ENCODE peak calls at places on chromosomes 16 and 17, in eight cellular contexts. One of them, this sample, is unnamed.
A peak's percentile ranks its signal among the peaks of the same experiment; 100 is the strongest.

GRCh38 chr17:3890082-3890892 is 2.6 kb downstream of the CAMKK1 start:
- DNase-seq in sigmoid colon: peak; percentile 97
- DNase-seq in thoracic aorta: peak; percentile 73
- DNase-seq in HAP-1: no peak
- DNase-seq in esophagus muscularis mucosa: no peak
- DNase-seq in mesenchymal stem cell: peak; percentile 96
- DNase-seq in neuronal stem cell: no peak
- DNase-seq in effector memory CD4-positive, alpha-beta T cell: no peak
- DNase-seq in this sample: no peak

GRCh38 chr17:5254903-5255521 is 20.4 kb upstream of the SCIMP start:
- DNase-seq in sigmoid colon: no peak
- DNase-seq in thoracic aorta: no peak
- DNase-seq in HAP-1: no peak
- DNase-seq in esophagus muscularis mucosa: no peak
- DNase-seq in mesenchymal stem cell: no peak
- DNase-seq in neuronal stem cell: no peak
- DNase-seq in effector memory CD4-positive, alpha-beta T cell: no peak
- DNase-seq in this sample: no peak

GRCh38 chr16:11429823-11430222 is 84.6 kb downstream of the RMI2 start:
- DNase-seq in sigmoid colon: no peak
- DNase-seq in thoracic aorta: no peak
- DNase-seq in HAP-1: no peak
- DNase-seq in esophagus muscularis mucosa: no peak
- DNase-seq in mesenchymal stem cell: no peak
- DNase-seq in neuronal stem cell: no peak
- DNase-seq in effector memory CD4-positive, alpha-beta T cell: no peak
- DNase-seq in this sample: no peak

GRCh38 chr16:5015351-5015750 is 18.4 kb downstream of the NAGPA start:
- DNase-seq in sigmoid colon: no peak
- DNase-seq in thoracic aorta: no peak
- DNase-seq in HAP-1: no peak
- DNase-seq in esophagus muscularis mucosa: no peak
- DNase-seq in mesenchymal stem cell: no peak
- DNase-seq in neuronal stem cell: no peak
- DNase-seq in effector memory CD4-positive, alpha-beta T cell: no peak
- DNase-seq in this sample: no peak

GRCh38 chr16:89023621-89024511 is 46.9 kb upstream of the CBFA2T3 start:
- DNase-seq in sigmoid colon: peak; percentile 57
- DNase-seq in thoracic aorta: no peak
- DNase-seq in HAP-1: no peak
- DNase-seq in esophagus muscularis mucosa: no peak
- DNase-seq in mesenchymal stem cell: no peak
- DNase-seq in neuronal stem cell: no peak
- DNase-seq in effector memory CD4-positive, alpha-beta T cell: no peak
- DNase-seq in this sample: no peak

GRCh38 chr17:68794636-68795503 is 160.3 kb downstream of the ABCA8 start:
- DNase-seq in sigmoid colon: no peak
- DNase-seq in thoracic aorta: no peak
- DNase-seq in HAP-1: no peak
- DNase-seq in esophagus muscularis mucosa: no peak
- DNase-seq in mesenchymal stem cell: peak; percentile 39
- DNase-seq in neuronal stem cell: no peak
- DNase-seq in effector memory CD4-positive, alpha-beta T cell: no peak
- DNase-seq in this sample: no peak

GRCh38 chr16:23114131-23114904 is 34.9 kb downstream of the USP31 start:
- DNase-seq in sigmoid colon: no peak
- DNase-seq in thoracic aorta: no peak
- DNase-seq in HAP-1: no peak
- DNase-seq in esophagus muscularis mucosa: no peak
- DNase-seq in mesenchymal stem cell: no peak
- DNase-seq in neuronal stem cell: no peak
- DNase-seq in effector memory CD4-positive, alpha-beta T cell: no peak
- DNase-seq in this sample: no peak

GRCh38 chr17:27793168-27793905 is 7.0 kb downstream of the NOS2 start:
- DNase-seq in sigmoid colon: no peak
- DNase-seq in thoracic aorta: no peak
- DNase-seq in HAP-1: peak; percentile 32
- DNase-seq in esophagus muscularis mucosa: no peak
- DNase-seq in mesenchymal stem cell: no peak
- DNase-seq in neuronal stem cell: peak; percentile 44
- DNase-seq in effector memory CD4-positive, alpha-beta T cell: no peak
- DNase-seq in this sample: peak; percentile 80

GRCh38 chr16:30839523-30840227 is 52.7 kb upstream of the ZNF629 start:
- DNase-seq in sigmoid colon: no peak
- DNase-seq in thoracic aorta: no peak
- DNase-seq in HAP-1: no peak
- DNase-seq in esophagus muscularis mucosa: no peak
- DNase-seq in mesenchymal stem cell: no peak
- DNase-seq in neuronal stem cell: no peak
- DNase-seq in effector memory CD4-positive, alpha-beta T cell: no peak
- DNase-seq in this sample: peak; percentile 10

GRCh38 chr17:40550608-40551007 is 14.7 kb downstream of the CCR7 start:
- DNase-seq in sigmoid colon: peak; percentile 88
- DNase-seq in thoracic aorta: no peak
- DNase-seq in HAP-1: no peak
- DNase-seq in esophagus muscularis mucosa: peak; percentile 88
- DNase-seq in mesenchymal stem cell: peak; percentile 92
- DNase-seq in neuronal stem cell: no peak
- DNase-seq in effector memory CD4-positive, alpha-beta T cell: no peak
- DNase-seq in this sample: no peak

GRCh38 chr17:19940722-19941464 is 36.7 kb downstream of the AKAP10 start:
- DNase-seq in sigmoid colon: no peak
- DNase-seq in thoracic aorta: no peak
- DNase-seq in HAP-1: no peak
- DNase-seq in esophagus muscularis mucosa: no peak
- DNase-seq in mesenchymal stem cell: peak; percentile 31
- DNase-seq in neuronal stem cell: no peak
- DNase-seq in effector memory CD4-positive, alpha-beta T cell: no peak
- DNase-seq in this sample: no peak

GRCh38 chr17:21524211-21524591 is 148.0 kb downstream of the KCNJ12 start:
- DNase-seq in sigmoid colon: no peak
- DNase-seq in thoracic aorta: no peak
- DNase-seq in HAP-1: no peak
- DNase-seq in esophagus muscularis mucosa: no peak
- DNase-seq in mesenchymal stem cell: no peak
- DNase-seq in neuronal stem cell: no peak
- DNase-seq in effector memory CD4-positive, alpha-beta T cell: no peak
- DNase-seq in this sample: no peak

GRCh38 chr16:87951550-87952538 is 610 bp downstream of the BANP start:
- DNase-seq in sigmoid colon: no peak
- DNase-seq in thoracic aorta: no peak
- DNase-seq in HAP-1: no peak
- DNase-seq in esophagus muscularis mucosa: no peak
- DNase-seq in mesenchymal stem cell: peak; percentile 41
- DNase-seq in neuronal stem cell: peak; percentile 38
- DNase-seq in effector memory CD4-positive, alpha-beta T cell: no peak
- DNase-seq in this sample: no peak

GRCh38 chr17:41642252-41643156 is 18.1 kb upstream of the KRT17 start:
- DNase-seq in sigmoid colon: no peak
- DNase-seq in thoracic aorta: no peak
- DNase-seq in HAP-1: no peak
- DNase-seq in esophagus muscularis mucosa: no peak
- DNase-seq in mesenchymal stem cell: no peak
- DNase-seq in neuronal stem cell: no peak
- DNase-seq in effector memory CD4-positive, alpha-beta T cell: no peak
- DNase-seq in this sample: no peak

GRCh38 chr17:80183581-80184422 is 14.0 kb downstream of the CARD14 start:
- DNase-seq in sigmoid colon: no peak
- DNase-seq in thoracic aorta: no peak
- DNase-seq in HAP-1: no peak
- DNase-seq in esophagus muscularis mucosa: no peak
- DNase-seq in mesenchymal stem cell: no peak
- DNase-seq in neuronal stem cell: no peak
- DNase-seq in effector memory CD4-positive, alpha-beta T cell: no peak
- DNase-seq in this sample: no peak

GRCh38 chr17:78707016-78707415 is 75.1 kb downstream of the CYTH1 start:
- DNase-seq in sigmoid colon: no peak
- DNase-seq in thoracic aorta: no peak
- DNase-seq in HAP-1: no peak
- DNase-seq in esophagus muscularis mucosa: no peak
- DNase-seq in mesenchymal stem cell: no peak
- DNase-seq in neuronal stem cell: no peak
- DNase-seq in effector memory CD4-positive, alpha-beta T cell: no peak
- DNase-seq in this sample: no peak

GRCh38 chr16:68927016-68927415 is 83.7 kb downstream of the TANGO6 start:
- DNase-seq in sigmoid colon: no peak
- DNase-seq in thoracic aorta: no peak
- DNase-seq in HAP-1: no peak
- DNase-seq in esophagus muscularis mucosa: no peak
- DNase-seq in mesenchymal stem cell: no peak
- DNase-seq in neuronal stem cell: no peak
- DNase-seq in effector memory CD4-positive, alpha-beta T cell: no peak
- DNase-seq in this sample: no peak

GRCh38 chr17:75720656-75721462 is at the start of gene ITGB4:
- DNase-seq in sigmoid colon: no peak
- DNase-seq in thoracic aorta: no peak
- DNase-seq in HAP-1: no peak
- DNase-seq in esophagus muscularis mucosa: no peak
- DNase-seq in mesenchymal stem cell: no peak
- DNase-seq in neuronal stem cell: peak; percentile 21
- DNase-seq in effector memory CD4-positive, alpha-beta T cell: peak; percentile 46
- DNase-seq in this sample: peak; percentile 80

GRCh38 chr17:75722076-75722475 is 817 bp downstream of the ITGB4 start:
- DNase-seq in sigmoid colon: no peak
- DNase-seq in thoracic aorta: no peak
- DNase-seq in HAP-1: no peak
- DNase-seq in esophagus muscularis mucosa: no peak
- DNase-seq in mesenchymal stem cell: no peak
- DNase-seq in neuronal stem cell: no peak
- DNase-seq in effector memory CD4-positive, alpha-beta T cell: no peak
- DNase-seq in this sample: no peak

GRCh38 chr17:75719732-75720131 is 1.5 kb upstream of the ITGB4 start:
- DNase-seq in sigmoid colon: no peak
- DNase-seq in thoracic aorta: no peak
- DNase-seq in HAP-1: no peak
- DNase-seq in esophagus muscularis mucosa: no peak
- DNase-seq in mesenchymal stem cell: no peak
- DNase-seq in neuronal stem cell: no peak
- DNase-seq in effector memory CD4-positive, alpha-beta T cell: no peak
- DNase-seq in this sample: no peak

GRCh38 chr17:75722542-75723095 is 1.4 kb downstream of the ITGB4 start:
- DNase-seq in sigmoid colon: no peak
- DNase-seq in thoracic aorta: no peak
- DNase-seq in HAP-1: no peak
- DNase-seq in esophagus muscularis mucosa: no peak
- DNase-seq in mesenchymal stem cell: no peak
- DNase-seq in neuronal stem cell: no peak
- DNase-seq in effector memory CD4-positive, alpha-beta T cell: no peak
- DNase-seq in this sample: no peak

DNA sequence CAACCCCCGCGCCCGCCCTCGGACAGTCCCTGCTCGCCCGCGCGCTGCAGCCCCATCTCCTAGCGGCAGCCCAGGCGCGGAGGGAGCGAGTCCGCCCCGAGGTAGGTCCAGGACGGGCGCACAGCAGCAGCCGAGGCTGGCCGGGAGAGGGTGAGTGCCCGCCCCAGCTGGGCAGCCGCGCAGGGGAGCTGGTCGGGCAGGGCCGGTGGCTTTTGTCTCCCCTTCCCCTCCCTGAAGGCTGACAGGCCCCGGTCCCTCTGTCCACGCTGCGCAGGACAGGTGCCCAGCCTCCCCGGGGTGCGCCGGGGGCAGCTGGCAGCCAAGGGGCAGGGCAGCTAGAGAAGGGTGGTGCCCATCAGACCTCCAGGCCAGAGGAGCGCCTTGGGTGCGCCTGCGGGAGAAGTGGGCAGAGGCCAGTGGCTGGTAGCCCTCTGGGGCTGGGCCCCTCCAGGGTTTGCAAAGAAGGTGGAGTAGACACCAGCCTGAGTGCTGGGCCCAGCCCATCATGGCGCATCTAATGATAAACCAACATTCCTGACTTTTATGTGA is 278 bp downstream of the ITGB4 start:
- DNase-seq in sigmoid colon: no peak
- DNase-seq in thoracic aorta: no peak
- DNase-seq in HAP-1: no peak
- DNase-seq in esophagus muscularis mucosa: no peak
- DNase-seq in mesenchymal stem cell: no peak
- DNase-seq in neuronal stem cell: no peak
- DNase-seq in effector memory CD4-positive, alpha-beta T cell: no peak
- DNase-seq in this sample: no peak
- H3K4me3 ChIP-seq in sigmoid colon: peak overlapping the region; percentile 48
- H3K4me3 ChIP-seq in thoracic aorta: peak overlapping the region; percentile 58
- H3K4me3 ChIP-seq in HAP-1: peak overlapping the region; percentile 16
- H3K4me3 ChIP-seq in esophagus muscularis mucosa: peak overlapping the region; percentile 54
- H3K4me3 ChIP-seq in mesenchymal stem cell: peak overlapping the region; percentile 68
- H3K4me3 ChIP-seq in neuronal stem cell: no peak overlapping the region
- H3K4me3 ChIP-seq in effector memory CD4-positive, alpha-beta T cell: no peak overlapping the region
- H3K4me3 ChIP-seq in this sample: peak overlapping the region; percentile 56

GRCh38 chr17:75876190-75876937 is 2.0 kb downstream of the TRIM47 start:
- DNase-seq in sigmoid colon: peak; percentile 77
- DNase-seq in thoracic aorta: no peak
- DNase-seq in HAP-1: no peak
- DNase-seq in esophagus muscularis mucosa: no peak
- DNase-seq in mesenchymal stem cell: peak; percentile 18
- DNase-seq in neuronal stem cell: no peak
- DNase-seq in effector memory CD4-positive, alpha-beta T cell: peak; percentile 65
- DNase-seq in this sample: peak; percentile 71
- H3K4me3 ChIP-seq in sigmoid colon: peak overlapping the region; percentile 62
- H3K4me3 ChIP-seq in thoracic aorta: peak overlapping the region; percentile 78
- H3K4me3 ChIP-seq in HAP-1: peak overlapping the region; percentile 58
- H3K4me3 ChIP-seq in esophagus muscularis mucosa: peak overlapping the region; percentile 80
- H3K4me3 ChIP-seq in mesenchymal stem cell: no peak overlapping the region
- H3K4me3 ChIP-seq in neuronal stem cell: no peak overlapping the region
- H3K4me3 ChIP-seq in effector memory CD4-positive, alpha-beta T cell: peak overlapping the region; percentile 61
- H3K4me3 ChIP-seq in this sample: no peak overlapping the region

DNA sequence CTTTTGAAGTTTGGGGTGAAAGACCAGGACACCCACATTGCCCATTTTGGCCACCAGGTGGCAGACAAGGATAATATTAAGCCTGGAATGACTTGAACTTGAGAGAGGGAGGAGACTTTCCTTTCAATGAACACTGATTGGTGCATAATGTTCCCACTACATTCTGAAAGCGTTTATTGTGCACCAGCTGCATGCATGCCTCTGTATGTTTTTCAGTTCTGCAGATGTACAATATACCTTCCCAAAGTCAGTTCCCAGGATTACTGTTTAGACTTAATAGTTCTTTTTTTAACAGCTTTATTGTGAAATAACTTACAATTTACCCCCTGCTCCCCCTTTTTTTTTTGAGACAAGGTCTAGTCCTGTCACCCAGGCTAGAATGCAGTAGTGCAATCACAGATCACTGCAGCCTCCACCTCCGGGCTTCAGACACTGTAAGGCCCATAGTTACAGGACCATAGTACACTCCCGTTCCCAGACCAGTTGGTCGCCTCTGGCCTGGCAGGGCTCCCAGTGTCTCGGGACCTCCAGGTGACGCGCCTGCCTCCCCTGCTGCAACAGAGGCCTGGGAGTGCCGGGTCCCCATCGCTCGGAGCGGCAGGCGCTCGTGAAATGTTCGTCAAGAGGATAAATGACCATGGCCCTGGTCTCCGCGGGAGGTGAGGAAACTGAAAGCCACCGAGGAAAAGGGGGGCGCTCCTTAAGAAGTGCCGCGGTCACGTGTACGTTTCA is 12.2 kb downstream of the CES2 start:
- DNase-seq in sigmoid colon: peak; percentile 87
- DNase-seq in thoracic aorta: no peak
- DNase-seq in HAP-1: peak; percentile 75
- DNase-seq in esophagus muscularis mucosa: peak; percentile 96
- DNase-seq in mesenchymal stem cell: peak; percentile 89
- DNase-seq in neuronal stem cell: peak; percentile 64
- DNase-seq in effector memory CD4-positive, alpha-beta T cell: peak; percentile 55
- DNase-seq in this sample: peak; percentile 72
- H3K4me3 ChIP-seq in sigmoid colon: peak overlapping the region; percentile 58
- H3K4me3 ChIP-seq in thoracic aorta: peak overlapping the region; percentile 74
- H3K4me3 ChIP-seq in HAP-1: no peak overlapping the region
- H3K4me3 ChIP-seq in esophagus muscularis mucosa: peak overlapping the region; percentile 58
- H3K4me3 ChIP-seq in mesenchymal stem cell: peak overlapping the region; percentile 3
- H3K4me3 ChIP-seq in neuronal stem cell: no peak overlapping the region
- H3K4me3 ChIP-seq in effector memory CD4-positive, alpha-beta T cell: peak overlapping the region; percentile 70
- H3K4me3 ChIP-seq in this sample: no peak overlapping the region

GRCh38 chr17:53571342-53571741 is 251.4 kb upstream of the KIF2B start:
- DNase-seq in sigmoid colon: no peak
- DNase-seq in thoracic aorta: no peak
- DNase-seq in HAP-1: no peak
- DNase-seq in esophagus muscularis mucosa: no peak
- DNase-seq in mesenchymal stem cell: peak; percentile 35
- DNase-seq in neuronal stem cell: no peak
- DNase-seq in effector memory CD4-positive, alpha-beta T cell: no peak
- DNase-seq in this sample: no peak
- H3K4me3 ChIP-seq in sigmoid colon: no peak overlapping the region
- H3K4me3 ChIP-seq in thoracic aorta: no peak overlapping the region
- H3K4me3 ChIP-seq in HAP-1: no peak overlapping the region
- H3K4me3 ChIP-seq in esophagus muscularis mucosa: no peak overlapping the region
- H3K4me3 ChIP-seq in mesenchymal stem cell: no peak overlapping the region
- H3K4me3 ChIP-seq in neuronal stem cell: no peak overlapping the region
- H3K4me3 ChIP-seq in effector memory CD4-positive, alpha-beta T cell: no peak overlapping the region
- H3K4me3 ChIP-seq in this sample: no peak overlapping the region

This sample was measured in neural progenitor cell.